ENCODE peak calls at places on chromosome 3, in four cellular contexts. One of them, this sample, is unnamed.
A peak's percentile ranks its signal among the peaks of the same experiment; 100 is the strongest.

GRCh38 chr3:58299839-58300516 is 6.1 kb upstream of the RPP14 start:
- DNase-seq in A549: no peak
- DNase-seq in K562: no peak
- DNase-seq in GM12878: no peak
- DNase-seq in this sample: peak; percentile 25

GRCh38 chr3:188554404-188554803 is 400.4 kb downstream of the LPP start:
- DNase-seq in A549: no peak
- DNase-seq in K562: no peak
- DNase-seq in GM12878: no peak
- DNase-seq in this sample: no peak

GRCh38 chr3:73255609-73256029 is 194.2 kb downstream of the EBLN2 start:
- DNase-seq in A549: no peak
- DNase-seq in K562: peak; percentile 56
- DNase-seq in GM12878: no peak
- DNase-seq in this sample: no peak

GRCh38 chr3:116441652-116442051 is 3.6 kb downstream of the LSAMP start:
- DNase-seq in A549: no peak
- DNase-seq in K562: no peak
- DNase-seq in GM12878: no peak
- DNase-seq in this sample: no peak

GRCh38 chr3:45817788-45818523 is 21.6 kb upstream of the SLC6A20 start:
- DNase-seq in A549: peak; percentile 30
- DNase-seq in K562: no peak
- DNase-seq in GM12878: no peak
- DNase-seq in this sample: no peak

GRCh38 chr3:153901152-153901551 is 220.0 kb upstream of the ARHGEF26 start:
- DNase-seq in A549: no peak
- DNase-seq in K562: no peak
- DNase-seq in GM12878: no peak
- DNase-seq in this sample: no peak

GRCh38 chr3:142808103-142808917 is 80.6 kb downstream of the PCOLCE2 start:
- DNase-seq in A549: peak; percentile 32
- DNase-seq in K562: no peak
- DNase-seq in GM12878: no peak
- DNase-seq in this sample: peak; percentile 5

GRCh38 chr3:83193526-83193925 is 1432.1 kb upstream of the GBE1 start:
- DNase-seq in A549: no peak
- DNase-seq in K562: no peak
- DNase-seq in GM12878: no peak
- DNase-seq in this sample: no peak

GRCh38 chr3:99128205-99128604 is 226.7 kb upstream of the DCBLD2 start:
- DNase-seq in A549: no peak
- DNase-seq in K562: no peak
- DNase-seq in GM12878: no peak
- DNase-seq in this sample: no peak

GRCh38 chr3:146739203-146739671 is 134.1 kb upstream of the PLSCR5 start:
- DNase-seq in A549: no peak
- DNase-seq in K562: no peak
- DNase-seq in GM12878: no peak
- DNase-seq in this sample: no peak

GRCh38 chr3:25592510-25592968 is 72.2 kb downstream of the TOP2B start:
- DNase-seq in A549: peak; percentile 46
- DNase-seq in K562: peak; percentile 58
- DNase-seq in GM12878: no peak
- DNase-seq in this sample: peak; percentile 74

GRCh38 chr3:71779674-71780377 is 5.1 kb downstream of the PROK2 start:
- DNase-seq in A549: no peak
- DNase-seq in K562: no peak
- DNase-seq in GM12878: no peak
- DNase-seq in this sample: no peak

GRCh38 chr3:58068126-58068809 is 60.0 kb downstream of the FLNB start:
- DNase-seq in A549: no peak
- DNase-seq in K562: peak; percentile 23
- DNase-seq in GM12878: no peak
- DNase-seq in this sample: peak; percentile 57

GRCh38 chr3:97057365-97057764 is 243.0 kb downstream of the EPHA6 start:
- DNase-seq in A549: no peak
- DNase-seq in K562: no peak
- DNase-seq in GM12878: no peak
- DNase-seq in this sample: no peak

GRCh38 chr3:103976931-103977339 is 1389.8 kb upstream of the ALCAM start:
- DNase-seq in A549: no peak
- DNase-seq in K562: no peak
- DNase-seq in GM12878: no peak
- DNase-seq in this sample: peak; percentile 95

GRCh38 chr3:48268381-48268935 is 27.6 kb downstream of the ZNF589 start:
- DNase-seq in A549: no peak
- DNase-seq in K562: no peak
- DNase-seq in GM12878: peak; percentile 16
- DNase-seq in this sample: no peak

GRCh38 chr3:114623420-114624046 is 329.7 kb downstream of the TIGIT start:
- DNase-seq in A549: no peak
- DNase-seq in K562: no peak
- DNase-seq in GM12878: no peak
- DNase-seq in this sample: peak; percentile 24

GRCh38 chr3:114176890-114177289 is 2.0 kb downstream of the DRD3 start:
- DNase-seq in A549: no peak
- DNase-seq in K562: no peak
- DNase-seq in GM12878: no peak
- DNase-seq in this sample: no peak

GRCh38 chr3:136141891-136142290 is 54.2 kb downstream of the MSL2 start:
- DNase-seq in A549: no peak
- DNase-seq in K562: no peak
- DNase-seq in GM12878: no peak
- DNase-seq in this sample: no peak

GRCh38 chr3:2511356-2511755 is 412.7 kb downstream of the CNTN4 start:
- DNase-seq in A549: no peak
- DNase-seq in K562: no peak
- DNase-seq in GM12878: no peak
- DNase-seq in this sample: no peak

GRCh38 chr3:14127106-14127505 is 2.3 kb downstream of the TMEM43 start:
- DNase-seq in A549: no peak
- DNase-seq in K562: no peak
- DNase-seq in GM12878: no peak
- DNase-seq in this sample: no peak

GRCh38 chr3:148079370-148079769 is 618.3 kb upstream of the AGTR1 start:
- DNase-seq in A549: no peak
- DNase-seq in K562: no peak
- DNase-seq in GM12878: no peak
- DNase-seq in this sample: no peak

GRCh38 chr3:124035463-124036121 is 43.7 kb upstream of the ROPN1 start:
- DNase-seq in A549: no peak
- DNase-seq in K562: no peak
- DNase-seq in GM12878: no peak
- DNase-seq in this sample: no peak

GRCh38 chr3:183131735-183132134 is 30.8 kb downstream of the LAMP3 start:
- DNase-seq in A549: no peak
- DNase-seq in K562: no peak
- DNase-seq in GM12878: no peak
- DNase-seq in this sample: no peak

GRCh38 chr3:11826628-11827265 is 19.9 kb downstream of the TAMM41 start:
- DNase-seq in A549: no peak
- DNase-seq in K562: no peak
- DNase-seq in GM12878: no peak
- DNase-seq in this sample: no peak

GRCh38 chr3:58236527-58237237 is 910 bp upstream of the ABHD6 start:
- DNase-seq in A549: peak; percentile 10
- DNase-seq in K562: no peak
- DNase-seq in GM12878: no peak
- DNase-seq in this sample: no peak

GRCh38 chr3:42257007-42257406 is 9.0 kb downstream of the CCK start:
- DNase-seq in A549: no peak
- DNase-seq in K562: no peak
- DNase-seq in GM12878: no peak
- DNase-seq in this sample: no peak

GRCh38 chr3:126527006-126527405 is 3.1 kb downstream of the CHST13 start:
- DNase-seq in A549: no peak
- DNase-seq in K562: no peak
- DNase-seq in GM12878: no peak
- DNase-seq in this sample: no peak
- TF ChIP-seq ESRRA in A549: no peak
- TF ChIP-seq ESRRA in K562: no peak
- TF ChIP-seq ESRRA in GM12878: no peak
- TF ChIP-seq ESRRA in this sample: no peak

DNA sequence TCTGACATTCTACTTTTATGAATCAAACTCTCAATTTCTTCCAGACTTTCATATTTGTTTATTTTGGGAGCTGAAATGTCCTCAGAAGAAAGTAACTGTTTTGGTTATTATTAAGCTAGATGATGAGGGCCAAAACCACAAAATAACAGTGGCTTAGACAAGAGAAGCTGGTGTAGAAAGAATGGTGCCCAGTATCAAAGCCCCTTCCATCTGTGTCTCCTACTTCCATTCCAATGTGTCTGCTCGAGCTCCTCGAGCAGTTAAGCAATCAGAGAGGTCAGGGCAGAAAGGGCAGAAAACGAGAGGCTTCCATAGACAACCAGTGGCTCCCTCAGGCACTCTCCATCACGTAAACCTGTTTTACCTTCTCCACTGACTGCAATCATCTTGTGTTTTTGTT is 59.7 kb upstream of the MAGI1 start:
- DNase-seq in A549: no peak
- DNase-seq in K562: no peak
- DNase-seq in GM12878: no peak
- DNase-seq in this sample: no peak
- TF ChIP-seq RAD21 in A549: no peak
- TF ChIP-seq RAD21 in K562: no peak
- TF ChIP-seq RAD21 in GM12878: no peak
- TF ChIP-seq RAD21 in this sample: no peak

GRCh38 chr3:112298781-112299180 is 4.8 kb upstream of the SLC9C1 start:
- DNase-seq in A549: no peak
- DNase-seq in K562: no peak
- DNase-seq in GM12878: no peak
- DNase-seq in this sample: no peak

GRCh38 chr3:112297714-112298113 is 3.7 kb upstream of the SLC9C1 start:
- DNase-seq in A549: no peak
- DNase-seq in K562: no peak
- DNase-seq in GM12878: no peak
- DNase-seq in this sample: no peak

GRCh38 chr3:112289011-112289410 is 5.0 kb downstream of the SLC9C1 start:
- DNase-seq in A549: no peak
- DNase-seq in K562: no peak
- DNase-seq in GM12878: no peak
- DNase-seq in this sample: no peak

DNA sequence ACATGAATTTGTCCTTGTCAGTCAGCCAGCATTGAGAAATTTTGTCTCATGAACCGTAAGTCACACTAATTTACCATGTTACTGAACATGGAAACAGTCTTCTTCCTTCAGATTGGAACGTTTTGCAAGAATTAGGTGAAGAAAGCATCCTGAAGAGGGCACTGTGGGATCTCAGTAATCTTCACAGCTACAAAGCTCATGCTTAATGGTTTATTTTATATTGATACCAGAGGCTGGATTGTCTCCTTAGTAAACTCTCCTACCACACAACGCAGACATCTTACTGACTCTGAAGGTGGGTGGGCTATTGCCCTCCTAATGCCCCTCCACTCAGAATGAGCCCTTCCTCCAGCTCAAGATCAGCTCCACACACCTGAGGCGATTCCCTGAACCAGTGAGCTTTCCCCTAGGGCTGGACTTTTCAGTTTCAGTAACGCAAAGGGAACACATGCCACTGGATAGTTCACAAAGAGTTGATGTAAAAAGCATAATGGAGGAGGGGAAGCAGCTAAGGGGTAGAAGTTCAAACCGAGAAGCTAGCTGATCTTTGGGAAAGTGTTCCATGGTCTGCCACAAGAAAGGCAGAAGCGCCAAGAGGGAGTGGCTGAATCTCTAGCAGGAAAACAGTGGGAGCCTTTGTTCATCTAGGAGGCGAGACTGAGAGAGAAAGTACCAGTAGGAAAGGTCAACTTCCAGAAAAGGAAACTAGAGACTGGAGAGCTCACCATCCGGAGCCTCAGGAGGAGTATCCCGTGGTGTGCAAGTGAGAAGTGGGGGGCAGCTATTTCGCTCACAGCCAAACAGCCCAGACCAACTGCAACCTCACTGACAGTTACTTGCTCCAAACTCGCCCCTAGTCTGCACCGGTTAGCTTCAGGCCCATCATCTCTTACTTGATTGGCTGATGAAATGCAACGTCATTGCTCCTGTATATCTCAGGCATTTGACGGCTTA is at the start of gene SLC9C1:
- DNase-seq in A549: peak; percentile 21
- DNase-seq in K562: peak; percentile 6
- DNase-seq in GM12878: peak; percentile 85
- DNase-seq in this sample: peak; percentile 38
- TF ChIP-seq ESRRA in A549: no peak
- TF ChIP-seq ESRRA in K562: no peak
- TF ChIP-seq ESRRA in GM12878: no peak
- TF ChIP-seq ESRRA in this sample: no peak

GRCh38 chr3:4994823-4995499 is 15.7 kb downstream of the BHLHE40 start:
- DNase-seq in A549: no peak
- DNase-seq in K562: peak; percentile 77
- DNase-seq in GM12878: no peak
- DNase-seq in this sample: peak; percentile 52
- TF ChIP-seq RAD21 in A549: no peak
- TF ChIP-seq RAD21 in K562: no peak
- TF ChIP-seq RAD21 in GM12878: no peak
- TF ChIP-seq RAD21 in this sample: no peak

GRCh38 chr3:150216041-150216811 is 191.9 kb upstream of the TSC22D2 start:
- DNase-seq in A549: no peak
- DNase-seq in K562: no peak
- DNase-seq in GM12878: no peak
- DNase-seq in this sample: no peak
- TF ChIP-seq ESRRA in A549: no peak
- TF ChIP-seq ESRRA in K562: no peak
- TF ChIP-seq ESRRA in GM12878: no peak
- TF ChIP-seq ESRRA in this sample: no peak

GRCh38 chr3:32340639-32341365 is 50.9 kb upstream of the CMTM7 start:
- DNase-seq in A549: no peak
- DNase-seq in K562: no peak
- DNase-seq in GM12878: no peak
- DNase-seq in this sample: peak; percentile 61
- TF ChIP-seq RAD21 in A549: no peak
- TF ChIP-seq RAD21 in K562: no peak
- TF ChIP-seq RAD21 in GM12878: peak; percentile 7
- TF ChIP-seq RAD21 in this sample: no peak

DNA sequence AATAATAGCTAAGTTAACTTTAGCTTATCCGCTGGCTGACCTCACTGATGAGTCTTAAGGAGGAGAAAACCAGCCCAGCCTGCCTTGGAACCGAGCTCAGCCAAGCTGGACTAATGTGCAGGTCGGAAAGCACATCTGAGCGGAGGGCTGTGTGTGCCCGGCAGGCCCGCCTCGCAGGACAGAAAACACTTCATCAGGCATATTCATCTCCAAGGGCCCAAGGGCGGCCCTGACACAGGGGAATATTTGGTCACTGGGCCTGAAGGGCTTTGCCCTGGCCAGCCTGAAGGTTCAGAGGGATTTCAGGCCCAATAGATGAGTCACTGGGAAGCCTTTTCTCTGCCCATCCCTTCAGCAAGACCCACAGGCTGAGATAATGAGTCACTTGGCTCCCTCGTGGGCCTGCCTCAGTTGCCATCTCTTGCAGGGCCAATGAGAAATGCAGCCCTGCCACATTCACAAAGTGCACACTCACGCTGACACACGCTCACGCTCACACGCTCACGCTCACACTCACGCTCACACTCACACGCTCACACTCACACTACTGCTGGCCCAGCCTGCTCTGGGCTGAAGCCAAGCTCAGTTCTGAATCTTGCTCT is 75.0 kb downstream of the SLC12A8 start:
- DNase-seq in A549: peak; percentile 32
- DNase-seq in K562: no peak
- DNase-seq in GM12878: no peak
- DNase-seq in this sample: no peak
- TF ChIP-seq ESRRA in A549: no peak
- TF ChIP-seq ESRRA in K562: no peak
- TF ChIP-seq ESRRA in GM12878: no peak
- TF ChIP-seq ESRRA in this sample: no peak